ENCODE peak calls at places on chromosomes 7 and 10, in four cellular contexts. Y, U, O and P are unnamed samples.
A peak's percentile ranks its signal among the peaks of the same experiment; 100 is the strongest.

GRCh38 chr10:110399163-110400094 is 94.7 kb upstream of the SMNDC1 start:
- DNase-seq in Y (peak; percentile 98), U (peak; percentile 79), O (peak; percentile 99), P (peak; percentile 98)

GRCh38 chr10:120495226-120495625 is 38.2 kb downstream of the PLPP4 start:
- DNase-seq in Y (no peak), U (no peak), O (peak; percentile 90), P (peak; percentile 71)

GRCh38 chr7:46386428-46387399 is 465.6 kb upstream of the IGFBP3 start:
- DNase-seq in Y (peak; percentile 79), U (no peak), O (peak; percentile 54), P (peak; percentile 28)

GRCh38 chr7:1046722-1047679 is 2.7 kb downstream of the GPR146 start:
- DNase-seq in Y (no peak), U (no peak), O (no peak), P (no peak)

GRCh38 chr10:117488004-117488403 is 54.5 kb upstream of the EMX2 start:
- DNase-seq in Y (no peak), U (no peak), O (no peak), P (no peak)

GRCh38 chr10:63206997-63207952 is 74.1 kb downstream of the NRBF2 start:
- DNase-seq in Y (peak; percentile 87), U (peak; percentile 84), O (peak; percentile 90), P (peak; percentile 93)

GRCh38 chr7:78253850-78254249 is 455.3 kb downstream of the PHTF2 start:
- DNase-seq in Y (no peak), U (no peak), O (no peak), P (no peak)

GRCh38 chr7:45682836-45683555 is 108.8 kb downstream of the ADCY1 start:
- DNase-seq in Y (no peak), U (peak; percentile 23), O (peak; percentile 78), P (peak; percentile 45)

GRCh38 chr10:21953585-21954057 is 49.9 kb downstream of the DNAJC1 start:
- DNase-seq in Y (no peak), U (no peak), O (peak; percentile 61), P (peak; percentile 74)

GRCh38 chr7:41245916-41246315 is 457.0 kb downstream of the INHBA start:
- DNase-seq in Y (no peak), U (no peak), O (no peak), P (no peak)

GRCh38 chr7:108340856-108341411 is 115.3 kb downstream of the NRCAM start:
- DNase-seq in Y (no peak), U (no peak), O (no peak), P (no peak)

GRCh38 chr7:4882742-4883351 is 669 bp downstream of the RADIL start:
- DNase-seq in Y (no peak), U (no peak), O (no peak), P (no peak)

GRCh38 chr7:89029864-89030263 is 234.3 kb upstream of the TEX47 start:
- DNase-seq in Y (peak; percentile 4), U (no peak), O (peak; percentile 67), P (no peak)

GRCh38 chr10:3955493-3955892 is 170.5 kb upstream of the KLF6 start:
- DNase-seq in Y (peak; percentile 60), U (no peak), O (peak; percentile 24), P (no peak)

GRCh38 chr10:104142081-104142480 is 20.1 kb downstream of the SFR1 start:
- DNase-seq in Y (no peak), U (no peak), O (no peak), P (no peak)

GRCh38 chr10:104138131-104138530 is 16.2 kb downstream of the SFR1 start:
- DNase-seq in Y (no peak), U (no peak), O (no peak), P (no peak)

GRCh38 chr10:104143829-104144228 is 21.9 kb downstream of the SFR1 start:
- DNase-seq in Y (no peak), U (no peak), O (no peak), P (no peak)

DNA sequence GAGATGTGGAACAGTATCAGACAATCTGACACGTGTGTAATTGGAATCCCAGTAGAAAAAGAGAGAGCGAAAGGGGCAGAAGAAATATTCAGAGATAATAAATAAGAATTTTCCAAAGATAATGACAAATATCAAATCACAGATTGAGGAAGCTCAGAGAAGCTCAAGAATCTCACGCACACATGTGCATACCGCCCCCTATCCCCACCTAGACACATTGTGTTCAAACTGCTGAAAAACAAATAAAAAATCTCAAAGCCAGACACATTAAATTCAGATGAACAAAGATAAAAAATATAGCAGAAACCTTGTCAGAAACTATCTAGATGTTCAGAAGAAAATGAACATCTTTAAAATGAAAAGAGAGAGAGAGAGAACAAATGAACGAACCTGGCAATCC is 17.2 kb downstream of the SFR1 start:
- DNase-seq in Y (no peak), U (no peak), O (no peak), P (peak; percentile 19)
- TF ChIP-seq CTCF in Y (peak; percentile 63), U (no peak), O (peak; percentile 54), P (peak; percentile 59)

GRCh38 chr10:43134126-43134905 is 3.9 kb upstream of the CSGALNACT2 start:
- DNase-seq in Y (no peak), U (no peak), O (no peak), P (no peak)
- H3K4me3 ChIP-seq in Y (no peak overlapping the region), U (no peak overlapping the region), O (no peak overlapping the region), P (no peak overlapping the region)

GRCh38 chr7:94655884-94656657 is at the start of gene SGCE:
- DNase-seq in Y (peak; percentile 61), U (peak; percentile 85), O (peak; percentile 78), P (peak; percentile 81)
- TF ChIP-seq CTCF in Y (peak; percentile 70), U (peak; percentile 42), O (peak; percentile 53), P (peak; percentile 69)

GRCh38 chr10:113846036-113846435 is 7.8 kb downstream of the DCLRE1A start:
- DNase-seq in Y (no peak), U (no peak), O (no peak), P (no peak)

GRCh38 chr10:113849140-113849803 is 4.6 kb downstream of the DCLRE1A start:
- DNase-seq in Y (no peak), U (no peak), O (no peak), P (no peak)

GRCh38 chr10:113853577-113854018 is 284 bp downstream of the DCLRE1A start:
- DNase-seq in Y (no peak), U (no peak), O (no peak), P (no peak)

GRCh38 chr10:113854019-113854756 is at the start of the genes DCLRE1A and NHLRC2:
- DNase-seq in Y (peak; percentile 73), U (peak; percentile 89), O (peak; percentile 79), P (peak; percentile 85)

GRCh38 chr10:113849946-113850345 is 3.9 kb downstream of the DCLRE1A start:
- DNase-seq in Y (no peak), U (no peak), O (no peak), P (no peak)
- H3K4me3 ChIP-seq in Y (no peak overlapping the region), U (no peak overlapping the region), O (no peak overlapping the region), P (no peak overlapping the region)

DNA sequence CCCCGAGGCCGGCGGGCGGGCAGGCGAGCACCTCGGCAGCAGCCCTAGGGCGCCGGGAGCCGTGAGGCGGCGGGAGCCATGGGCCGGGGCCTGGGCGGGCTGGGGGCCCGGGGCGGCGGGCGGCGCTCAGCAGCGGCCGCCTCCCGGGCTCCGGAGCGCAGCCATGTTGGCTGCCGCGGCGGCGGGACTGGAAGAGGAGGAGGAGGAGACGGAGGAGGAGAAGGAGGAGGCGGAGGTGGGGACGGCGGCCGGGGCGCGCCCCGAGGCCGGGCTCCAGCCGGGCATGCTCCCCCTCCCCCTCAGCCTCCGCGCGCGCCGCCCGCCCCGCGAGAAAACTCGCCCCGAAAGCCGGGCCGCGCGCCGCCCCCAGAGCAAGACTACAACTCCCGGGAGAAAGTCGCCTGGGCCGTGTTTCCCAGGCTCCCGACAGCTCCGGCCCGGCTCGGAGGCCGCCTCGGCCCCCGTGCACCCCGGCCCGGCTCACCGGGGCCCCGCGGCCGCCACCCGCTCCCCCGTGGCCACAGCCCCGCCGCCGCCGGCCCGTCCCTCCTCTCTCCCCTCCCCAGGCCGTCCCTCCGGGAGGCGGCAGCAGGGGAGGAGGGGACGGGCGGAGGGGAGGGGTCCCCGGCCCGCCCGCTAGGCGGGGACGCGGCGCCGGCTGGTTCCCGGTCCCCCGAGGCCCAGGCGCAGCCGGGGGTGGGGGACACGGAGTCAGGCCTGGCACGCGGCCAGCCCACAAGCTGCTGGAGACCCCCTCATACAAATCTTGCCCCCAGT is at the start of gene DLG5:
- DNase-seq in Y (no peak), U (peak; percentile 83), O (peak; percentile 59), P (peak; percentile 55)
- TF ChIP-seq CTCF in Y (no peak), U (no peak), O (no peak), P (no peak)

DNA sequence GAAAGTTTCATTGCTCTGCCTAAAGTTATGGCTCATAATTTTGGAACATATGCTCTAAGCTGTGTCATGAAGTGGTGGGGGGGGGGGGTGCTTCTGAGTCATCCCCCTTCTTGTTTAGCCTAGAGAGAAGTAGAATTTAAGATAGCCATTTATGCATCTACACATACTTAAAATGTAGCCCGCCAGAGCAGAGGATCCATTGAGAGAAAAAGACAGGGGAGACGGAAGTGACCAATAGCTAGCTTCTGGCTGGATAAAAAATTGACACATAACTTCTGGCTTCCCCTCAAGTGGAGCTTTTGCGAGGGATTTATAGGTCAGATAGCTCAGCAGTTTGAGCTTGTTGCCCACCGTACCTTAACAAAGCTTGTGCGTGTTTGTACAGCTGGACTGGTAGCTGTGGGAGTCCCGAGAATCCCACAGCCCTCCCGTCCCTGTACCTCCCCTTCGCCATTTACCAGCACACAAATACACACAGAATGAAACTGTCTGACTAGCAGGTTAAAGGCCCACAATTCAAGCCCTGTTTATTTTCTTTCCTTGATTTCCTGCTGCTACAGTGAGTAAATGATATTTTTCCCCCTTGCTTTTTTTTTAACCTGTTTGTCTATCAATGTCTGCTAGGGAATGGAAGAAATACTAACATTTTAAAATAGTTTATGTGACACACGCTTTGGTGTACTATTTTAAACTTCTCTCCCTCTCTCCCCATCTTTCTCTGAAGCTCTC is 232.6 kb upstream of the FERD3L start:
- DNase-seq in Y (peak; percentile 84), U (no peak), O (peak; percentile 83), P (peak; percentile 64)
- H3K4me3 ChIP-seq in Y (peak overlapping the region; percentile 30), U (no peak overlapping the region), O (peak overlapping the region; percentile 6), P (no peak overlapping the region)

GRCh38 chr10:17617031-17617911 is at the start of gene HACD1:
- DNase-seq in Y (peak; percentile 39), U (peak; percentile 77), O (peak; percentile 72), P (peak; percentile 67)
- TF ChIP-seq CTCF in Y (peak; percentile 41), U (no peak), O (peak; percentile 23), P (no peak)